ENCODE peak calls at places on chromosome 7, in four cellular contexts. G, P, M and S are unnamed samples.

GRCh38 chr7:80681272-80681885 is 42.9 kb downstream of the CD36 start:
- DNase-seq in M (peak; percentile 38), G (peak; percentile 47), P (peak; percentile 50), S (peak; percentile 40)

GRCh38 chr7:80414331-80414730 is 97.5 kb downstream of the GNAT3 start:
- DNase-seq in G (no peak), M (no peak), P (no peak), S (peak; percentile 14)

GRCh38 chr7:28630350-28630749 is 218.0 kb downstream of the CREB5 start:
- DNase-seq in P (peak; percentile 56), G (no peak), M (no peak), S (peak; percentile 64)

GRCh38 chr7:114412548-114412947 is 2.1 kb upstream of the FOXP2 start:
- DNase-seq in M (no peak), P (no peak), G (no peak), S (no peak)

GRCh38 chr7:95420996-95421846 is 13.6 kb downstream of the PON2 start:
- DNase-seq in P (peak; percentile 51), G (peak; percentile 6), M (no peak), S (peak; percentile 25)

GRCh38 chr7:5357951-5358350 is 65.7 kb downstream of the TNRC18 start:
- DNase-seq in M (no peak), P (peak; percentile 33), G (no peak), S (no peak)

GRCh38 chr7:37916017-37916672 is 472 bp downstream of the SFRP4 start:
- DNase-seq in M (peak; percentile 63), P (peak; percentile 40), G (no peak), S (no peak)

GRCh38 chr7:145009866-145010265 is 174.0 kb upstream of the TPK1 start:
- DNase-seq in M (no peak), P (no peak), G (peak; percentile 26), S (no peak)

GRCh38 chr7:135938563-135938962 is 38.6 kb downstream of the MTPN start:
- DNase-seq in P (no peak), G (no peak), M (no peak), S (no peak)

GRCh38 chr7:51315393-51316261 is 982 bp downstream of the COBL start:
- DNase-seq in P (no peak), G (peak; percentile 42), M (peak; percentile 58), S (no peak)

GRCh38 chr7:29454899-29455451 is 108.7 kb upstream of the PRR15 start:
- DNase-seq in P (no peak), G (peak; percentile 19), M (no peak), S (no peak)

GRCh38 chr7:139774376-139774775 is 3.4 kb downstream of the HIPK2 start:
- DNase-seq in G (peak; percentile 84), P (peak; percentile 75), M (no peak), S (peak; percentile 66)

GRCh38 chr7:28920424-28920823 is 37.7 kb downstream of the TRIL start:
- DNase-seq in G (peak; percentile 8), M (no peak), P (no peak), S (no peak)

GRCh38 chr7:12386237-12386839 is 17.3 kb downstream of the VWDE start:
- DNase-seq in P (no peak), G (no peak), M (peak; percentile 46), S (no peak)

GRCh38 chr7:158843775-158844174 is 12.6 kb upstream of the DYNC2I1 start:
- DNase-seq in P (no peak), G (no peak), M (no peak), S (no peak)
- H3K4me3 ChIP-seq in P (no peak overlapping the region), G (no peak overlapping the region), M (no peak overlapping the region), S (no peak overlapping the region)

DNA sequence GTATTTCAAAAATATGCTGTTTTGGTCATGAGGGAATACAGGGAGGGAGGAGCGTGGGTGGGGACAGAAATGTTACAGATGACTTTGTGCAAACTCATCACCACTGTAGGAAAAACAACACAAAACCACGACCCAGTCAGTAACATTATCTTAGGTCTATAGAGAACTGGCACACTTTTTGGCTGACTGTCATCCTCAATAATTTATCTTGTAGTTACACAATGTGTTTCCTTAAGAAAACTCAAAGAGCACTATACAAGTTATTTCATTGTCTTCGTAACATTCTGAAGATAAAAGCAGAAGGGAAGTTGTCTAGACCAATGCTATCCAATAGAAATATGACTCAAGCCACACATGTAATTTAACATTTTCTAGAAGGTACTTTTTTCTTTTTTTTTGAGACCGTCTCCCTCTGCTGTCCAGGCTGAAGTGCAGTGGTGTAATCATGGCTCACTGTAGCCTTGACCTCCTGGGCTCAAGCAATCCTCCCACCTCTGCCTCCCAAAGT is 16.9 kb upstream of the CDK14 start:
- DNase-seq in G (peak; percentile 94), P (peak; percentile 98), M (no peak), S (peak; percentile 95)
- TF ChIP-seq CTCF in G (no peak), P (peak; percentile 49), M (peak; percentile 45), S (peak; percentile 22)

GRCh38 chr7:101162551-101163280 is 2.7 kb downstream of the VGF start:
- DNase-seq in G (no peak), P (no peak), M (peak; percentile 88), S (peak; percentile 42)
- H3K4me3 ChIP-seq in G (peak overlapping the region; percentile 32), P (peak overlapping the region; percentile 13), M (peak overlapping the region; percentile 49), S (peak overlapping the region; percentile 17)

DNA sequence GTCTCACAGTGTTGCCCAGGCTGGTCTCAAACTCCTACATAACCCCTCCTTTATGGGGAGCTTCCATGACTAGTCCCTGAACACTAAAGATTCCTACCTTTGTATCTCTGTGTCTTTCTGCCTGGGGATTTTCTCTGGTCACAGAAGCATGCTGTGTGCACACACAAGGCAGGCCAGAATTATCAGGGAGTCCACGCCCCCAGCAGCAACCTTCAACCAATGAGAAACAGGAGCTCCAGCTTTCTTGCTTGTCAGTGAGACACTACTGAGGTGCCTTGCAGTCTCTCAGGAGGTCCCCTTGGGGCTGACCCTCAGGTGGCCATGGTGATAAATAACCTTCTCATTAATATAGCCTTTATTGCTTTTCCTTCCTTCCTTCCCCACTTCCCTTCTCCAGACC is 45.1 kb upstream of the AUTS2 start:
- DNase-seq in P (no peak), M (no peak), G (no peak), S (no peak)
- TF ChIP-seq CTCF in P (no peak), M (no peak), G (no peak), S (no peak)

DNA sequence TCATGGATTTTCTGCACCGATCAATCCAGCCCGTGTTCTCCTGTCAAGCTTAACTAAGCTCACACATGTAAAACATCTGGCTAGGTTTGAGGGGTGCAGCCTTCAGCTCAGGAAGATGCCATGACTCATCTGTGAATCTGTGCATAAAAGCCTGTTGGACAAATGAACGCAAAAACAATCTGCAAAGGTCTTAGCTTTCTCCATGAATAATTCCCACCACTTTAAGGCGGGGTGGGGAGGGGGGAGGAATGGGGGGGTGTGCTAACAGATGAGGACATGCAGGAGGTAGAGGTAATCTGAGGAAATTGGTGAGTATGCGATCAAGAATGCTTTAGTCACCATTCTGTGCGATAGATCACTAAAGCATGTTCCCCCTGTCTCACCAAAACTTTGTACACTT is 4.8 kb downstream of the DOCK4 start:
- DNase-seq in P (peak; percentile 33), G (peak; percentile 86), M (no peak), S (peak; percentile 64)
- H3K4me3 ChIP-seq in P (no peak overlapping the region), G (no peak overlapping the region), M (no peak overlapping the region), S (no peak overlapping the region)

GRCh38 chr7:158395780-158396214 is 191.8 kb downstream of the PTPRN2 start:
- DNase-seq in M (no peak), G (no peak), P (no peak), S (no peak)
- TF ChIP-seq CTCF in M (no peak), G (no peak), P (no peak), S (no peak)

GRCh38 chr7:22725585-22725984 is 1.4 kb upstream of the IL6 start:
- DNase-seq in M (peak; percentile 28), P (peak; percentile 53), G (no peak), S (peak; percentile 63)
- H3K4me3 ChIP-seq in M (peak overlapping the region; percentile 9), P (no peak overlapping the region), G (no peak overlapping the region), S (peak overlapping the region; percentile 20)